ENCODE peak calls at places on chromosome 1, in six cellular contexts. Z is AG09309; Q is CD8-positive, alpha-beta T cell; D is fibroblast of lung; A is HFF-Myc; T is GM06990. N is an unnamed sample.

GRCh38 chr1:70518106-70518505 is 107.0 kb downstream of the CTH start:
- DNase-seq in Z (no peak), Q (no peak), D (no peak), A (no peak), T (no peak), N (no peak)

GRCh38 chr1:206556047-206556747 is 48.9 kb downstream of the RASSF5 start:
- DNase-seq in Z (no peak), Q (no peak), D (no peak), A (no peak), T (peak; percentile 56), N (no peak)

GRCh38 chr1:35560256-35561225 is 2.9 kb downstream of the NCDN start:
- DNase-seq in Z (no peak), Q (no peak), D (no peak), A (no peak), T (no peak), N (no peak)

GRCh38 chr1:1006305-1007159 is 6.6 kb upstream of the HES4 start:
- DNase-seq in Z (no peak), Q (no peak), D (no peak), A (no peak), T (no peak), N (no peak)

GRCh38 chr1:228318823-228319241 is 87.8 kb downstream of the TRIM11 start:
- DNase-seq in Z (no peak), Q (no peak), D (no peak), A (no peak), T (no peak), N (no peak)

GRCh38 chr1:6082430-6082971 is 36.8 kb downstream of the KCNAB2 start:
- DNase-seq in Z (no peak), Q (no peak), D (no peak), A (no peak), T (no peak), N (no peak)

GRCh38 chr1:13228343-13228781 is 2.4 kb upstream of the PRAMEF18 start:
- DNase-seq in Z (no peak), Q (no peak), D (no peak), A (no peak), T (no peak), N (peak; percentile 56)

GRCh38 chr1:206717237-206717989 is 32.7 kb downstream of the MAPKAPK2 start:
- DNase-seq in Z (no peak), Q (no peak), D (no peak), A (no peak), T (no peak), N (peak; percentile 55)

GRCh38 chr1:200558866-200559459 is 61.6 kb downstream of the KIF14 start:
- DNase-seq in Z (peak; percentile 28), Q (no peak), D (peak; percentile 48), A (peak; percentile 38), T (peak; percentile 22), N (peak; percentile 39)

GRCh38 chr1:205965039-205965630 is 21.9 kb upstream of the SLC26A9 start:
- DNase-seq in Z (no peak), Q (no peak), D (no peak), A (no peak), T (no peak), N (no peak)

GRCh38 chr1:204106825-204107224 is 33.9 kb downstream of the SOX13 start:
- DNase-seq in Z (no peak), Q (no peak), D (no peak), A (no peak), T (no peak), N (no peak)

GRCh38 chr1:40697436-40697835 is 5.9 kb downstream of the NFYC start:
- DNase-seq in Z (no peak), Q (no peak), D (no peak), A (no peak), T (no peak), N (no peak)

GRCh38 chr1:152143147-152143845 is 15.7 kb downstream of the RPTN start:
- DNase-seq in Z (no peak), Q (no peak), D (no peak), A (no peak), T (peak; percentile 7), N (peak; percentile 35)

GRCh38 chr1:105138445-105138821 is 1388.7 kb downstream of the AMY1C start:
- DNase-seq in Z (no peak), Q (no peak), D (no peak), A (no peak), T (no peak), N (no peak)

DNA sequence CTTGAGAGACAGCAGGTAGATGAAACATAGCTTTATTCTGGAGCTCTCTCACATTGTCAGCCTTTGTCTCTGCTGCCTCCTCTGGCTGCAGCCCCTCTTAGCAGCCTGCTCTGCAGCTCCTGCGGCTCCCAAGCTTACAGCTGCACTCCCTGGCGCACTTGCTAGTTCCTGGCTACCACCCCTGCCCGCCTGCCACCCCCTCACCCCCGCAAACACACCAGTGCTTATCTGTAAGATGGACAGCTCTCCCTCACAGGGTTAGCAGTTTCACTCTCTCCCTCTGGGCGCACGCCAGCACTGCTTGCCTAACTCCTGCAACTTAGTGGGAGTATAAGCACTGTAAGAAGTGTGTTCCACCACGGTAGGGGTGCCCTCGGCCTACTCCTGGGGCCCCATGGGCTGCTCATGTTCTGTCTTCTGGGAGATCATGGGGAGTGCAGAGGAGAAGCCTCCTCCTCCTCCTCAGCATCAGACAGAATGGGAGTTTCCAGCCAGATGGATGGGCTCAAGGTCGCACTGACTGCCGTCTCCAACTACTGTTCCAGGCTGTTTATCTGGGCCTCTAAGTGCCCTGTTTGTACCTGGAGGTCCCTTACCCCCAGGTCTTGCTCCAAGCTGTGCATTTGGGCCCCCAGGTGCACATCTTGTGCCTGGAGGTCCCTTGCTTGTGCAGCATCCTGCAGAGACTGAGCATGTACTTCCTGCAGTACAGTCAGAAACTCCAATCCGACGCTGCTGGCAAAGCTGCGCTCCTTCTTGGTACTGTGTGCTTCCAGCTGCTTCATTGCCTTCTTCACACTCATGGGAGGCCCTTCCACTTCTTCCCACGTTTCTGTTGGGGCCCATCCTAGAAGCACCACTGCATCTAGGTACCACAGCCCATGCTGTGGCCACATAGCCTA is 1388.1 kb downstream of the AMY1C start:
- DNase-seq in Z (no peak), Q (no peak), D (no peak), A (no peak), T (peak; percentile 0), N (peak; percentile 17)
- TF ChIP-seq CTCF in Z (no peak), Q (no peak), D (peak; percentile 16), A (no peak), T (peak; percentile 28), N (peak; percentile 46)

GRCh38 chr1:93722081-93723031 is 40.7 kb upstream of the BCAR3 start:
- DNase-seq in Z (no peak), Q (no peak), D (no peak), A (no peak), T (no peak), N (no peak)
- TF ChIP-seq CTCF in Z (no peak), Q (no peak), D (no peak), A (no peak), T (no peak), N (no peak)

DNA sequence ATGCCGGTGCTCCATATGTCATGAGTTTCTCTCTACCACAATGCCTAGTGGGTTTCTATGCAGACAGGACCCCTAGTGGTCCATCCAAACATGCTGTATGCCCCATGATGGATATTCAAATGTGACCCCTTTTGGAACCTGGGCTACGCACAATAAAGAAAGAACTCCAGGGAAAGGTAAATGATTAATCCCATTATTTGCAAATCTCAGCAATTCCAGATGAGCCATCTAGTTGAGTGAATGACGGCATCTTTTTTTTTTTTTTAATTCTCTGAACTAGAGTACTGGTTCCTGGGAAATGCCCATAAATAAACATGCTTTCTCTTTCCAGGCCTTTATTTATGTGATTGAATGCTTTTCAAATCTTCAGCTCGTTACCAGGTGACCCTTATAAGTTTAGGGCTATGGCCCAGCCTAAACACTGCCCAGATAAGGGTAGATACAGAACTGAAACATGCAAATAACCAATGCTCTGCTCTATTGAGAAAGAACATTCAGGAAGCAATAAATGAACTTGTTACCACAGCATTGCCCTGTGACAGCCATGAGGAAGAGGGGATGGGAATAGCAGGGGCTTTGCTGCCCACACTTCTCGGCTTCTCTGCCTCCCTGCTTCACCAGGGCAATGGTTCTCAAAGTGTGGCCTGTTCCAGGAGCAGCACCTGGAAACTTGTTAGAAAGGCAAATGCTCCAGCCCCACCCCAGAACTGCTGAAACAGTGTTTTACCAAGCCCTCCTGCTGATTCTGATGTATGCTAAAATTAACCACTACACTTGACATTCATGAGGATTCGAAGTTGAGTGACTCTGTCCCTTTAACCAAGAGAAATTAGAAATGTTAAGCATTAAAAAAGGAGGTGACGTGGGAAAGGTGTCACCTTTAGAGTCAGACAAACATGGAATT is 151.6 kb downstream of the SEC16B start:
- DNase-seq in Z (no peak), Q (no peak), D (no peak), A (no peak), T (no peak), N (no peak)
- TF ChIP-seq CTCF in Z (no peak), Q (no peak), D (no peak), A (no peak), T (no peak), N (no peak)

GRCh38 chr1:15368888-15369287 is 40.8 kb upstream of the EFHD2 start:
- DNase-seq in Z (no peak), Q (no peak), D (no peak), A (no peak), T (no peak), N (no peak)

GRCh38 chr1:15362096-15362736 is 47.5 kb upstream of the EFHD2 start:
- DNase-seq in Z (no peak), Q (no peak), D (no peak), A (no peak), T (no peak), N (no peak)

GRCh38 chr1:15360681-15361080 is 49.0 kb upstream of the EFHD2 start:
- DNase-seq in Z (no peak), Q (no peak), D (no peak), A (no peak), T (no peak), N (no peak)

GRCh38 chr1:15362737-15363128 is 47.0 kb upstream of the EFHD2 start:
- DNase-seq in Z (no peak), Q (no peak), D (no peak), A (no peak), T (no peak), N (no peak)

GRCh38 chr1:15364740-15365139 is 44.9 kb upstream of the EFHD2 start:
- DNase-seq in Z (no peak), Q (no peak), D (no peak), A (no peak), T (no peak), N (no peak)
- TF ChIP-seq CTCF in Z (no peak), Q (no peak), D (no peak), A (no peak), T (peak; percentile 28), N (no peak)

DNA sequence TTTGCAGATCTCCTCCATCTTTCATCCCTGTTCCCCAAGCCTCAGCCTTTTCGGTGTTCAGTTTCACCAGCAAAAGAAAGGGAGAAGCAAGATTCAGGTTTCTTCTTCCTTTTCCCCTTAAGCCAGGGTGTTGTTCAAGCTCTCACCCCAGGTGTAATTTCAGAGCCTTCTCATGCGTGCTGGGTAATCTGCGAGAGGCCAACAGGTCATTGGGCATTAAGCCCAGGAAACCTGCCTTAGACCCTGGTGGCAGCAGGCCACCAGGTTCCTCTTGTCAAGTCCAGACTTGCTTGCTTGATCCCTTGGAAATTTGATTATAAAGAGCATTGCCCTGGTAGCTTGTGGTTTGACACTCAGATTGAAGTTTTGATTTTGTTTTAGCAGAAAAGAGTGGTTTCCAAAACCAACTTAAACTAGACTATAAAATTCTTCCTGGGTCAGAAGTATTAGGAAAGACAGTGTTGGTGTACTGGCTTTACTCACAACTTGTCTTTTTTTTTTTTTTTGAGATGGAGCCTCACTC is 6.9 kb downstream of the AKR1A1 start:
- DNase-seq in Z (no peak), Q (no peak), D (no peak), A (no peak), T (no peak), N (peak; percentile 5)
- TF ChIP-seq CTCF in Z (no peak), Q (no peak), D (no peak), A (no peak), T (no peak), N (no peak)

N was measured in GM13977.